ENCODE peak calls at places on chromosomes 7 and 10, in eight cellular contexts. One of them, this sample, is unnamed.

GRCh38 chr10:23656735-23657134 is 217.9 kb downstream of the OTUD1 start:
- DNase-seq in stimulated activated CD8-positive, alpha-beta memory T cell treated with anti-CD3 and anti-CD28 coated beads, Interleukin-7, amount 100 ng/mL, for 4 hours: no peak
- DNase-seq in cardiac fibroblast: no peak
- DNase-seq in amygdala: no peak
- DNase-seq in posterior cingulate gyrus: no peak
- DNase-seq in body of pancreas: peak
- DNase-seq in activated CD4-positive, alpha-beta T cell treated with anti-CD3 and anti-CD28 coated beads for 24 hours: no peak
- DNase-seq in KG1: no peak
- DNase-seq in this sample: peak

GRCh38 chr10:53833908-53834307 is 967.1 kb downstream of the PCDH15 start:
- DNase-seq in body of pancreas: no peak
- DNase-seq in activated CD4-positive, alpha-beta T cell treated with anti-CD3 and anti-CD28 coated beads for 24 hours: no peak
- DNase-seq in amygdala: no peak
- DNase-seq in stimulated activated CD8-positive, alpha-beta memory T cell treated with anti-CD3 and anti-CD28 coated beads, Interleukin-7, amount 100 ng/mL, for 4 hours: no peak
- DNase-seq in posterior cingulate gyrus: no peak
- DNase-seq in cardiac fibroblast: no peak
- DNase-seq in KG1: no peak
- DNase-seq in this sample: no peak

GRCh38 chr7:127717502-127718125 is 65.6 kb downstream of the SND1 start:
- DNase-seq in cardiac fibroblast: no peak
- DNase-seq in posterior cingulate gyrus: no peak
- DNase-seq in KG1: no peak
- DNase-seq in amygdala: no peak
- DNase-seq in body of pancreas: no peak
- DNase-seq in stimulated activated CD8-positive, alpha-beta memory T cell treated with anti-CD3 and anti-CD28 coated beads, Interleukin-7, amount 100 ng/mL, for 4 hours: no peak
- DNase-seq in activated CD4-positive, alpha-beta T cell treated with anti-CD3 and anti-CD28 coated beads for 24 hours: no peak
- DNase-seq in this sample: peak

GRCh38 chr10:73577788-73578187 is 13.4 kb downstream of the USP54 start:
- DNase-seq in posterior cingulate gyrus: no peak
- DNase-seq in cardiac fibroblast: peak
- DNase-seq in KG1: no peak
- DNase-seq in stimulated activated CD8-positive, alpha-beta memory T cell treated with anti-CD3 and anti-CD28 coated beads, Interleukin-7, amount 100 ng/mL, for 4 hours: no peak
- DNase-seq in activated CD4-positive, alpha-beta T cell treated with anti-CD3 and anti-CD28 coated beads for 24 hours: no peak
- DNase-seq in amygdala: peak
- DNase-seq in body of pancreas: peak
- DNase-seq in this sample: no peak

GRCh38 chr10:88113657-88114272 is 250.3 kb downstream of the PTEN start:
- DNase-seq in KG1: no peak
- DNase-seq in stimulated activated CD8-positive, alpha-beta memory T cell treated with anti-CD3 and anti-CD28 coated beads, Interleukin-7, amount 100 ng/mL, for 4 hours: no peak
- DNase-seq in activated CD4-positive, alpha-beta T cell treated with anti-CD3 and anti-CD28 coated beads for 24 hours: no peak
- DNase-seq in body of pancreas: no peak
- DNase-seq in cardiac fibroblast: no peak
- DNase-seq in amygdala: no peak
- DNase-seq in posterior cingulate gyrus: no peak
- DNase-seq in this sample: no peak

GRCh38 chr7:92835140-92835850 is 1.1 kb downstream of the CDK6 start:
- DNase-seq in body of pancreas: peak
- DNase-seq in activated CD4-positive, alpha-beta T cell treated with anti-CD3 and anti-CD28 coated beads for 24 hours: peak
- DNase-seq in stimulated activated CD8-positive, alpha-beta memory T cell treated with anti-CD3 and anti-CD28 coated beads, Interleukin-7, amount 100 ng/mL, for 4 hours: peak
- DNase-seq in amygdala: peak
- DNase-seq in posterior cingulate gyrus: peak
- DNase-seq in KG1: peak
- DNase-seq in cardiac fibroblast: peak
- DNase-seq in this sample: peak

GRCh38 chr7:126720232-126720631 is 532.5 kb downstream of the GRM8 start:
- DNase-seq in amygdala: no peak
- DNase-seq in stimulated activated CD8-positive, alpha-beta memory T cell treated with anti-CD3 and anti-CD28 coated beads, Interleukin-7, amount 100 ng/mL, for 4 hours: no peak
- DNase-seq in cardiac fibroblast: no peak
- DNase-seq in KG1: no peak
- DNase-seq in activated CD4-positive, alpha-beta T cell treated with anti-CD3 and anti-CD28 coated beads for 24 hours: no peak
- DNase-seq in posterior cingulate gyrus: no peak
- DNase-seq in body of pancreas: no peak
- DNase-seq in this sample: no peak

GRCh38 chr7:78002715-78003114 is 204.1 kb downstream of the PHTF2 start:
- DNase-seq in KG1: no peak
- DNase-seq in posterior cingulate gyrus: no peak
- DNase-seq in activated CD4-positive, alpha-beta T cell treated with anti-CD3 and anti-CD28 coated beads for 24 hours: no peak
- DNase-seq in stimulated activated CD8-positive, alpha-beta memory T cell treated with anti-CD3 and anti-CD28 coated beads, Interleukin-7, amount 100 ng/mL, for 4 hours: no peak
- DNase-seq in body of pancreas: no peak
- DNase-seq in amygdala: no peak
- DNase-seq in cardiac fibroblast: no peak
- DNase-seq in this sample: no peak

GRCh38 chr10:132777441-132777840 is 8.5 kb downstream of the NKX6-2 start:
- DNase-seq in cardiac fibroblast: no peak
- DNase-seq in posterior cingulate gyrus: no peak
- DNase-seq in stimulated activated CD8-positive, alpha-beta memory T cell treated with anti-CD3 and anti-CD28 coated beads, Interleukin-7, amount 100 ng/mL, for 4 hours: no peak
- DNase-seq in amygdala: no peak
- DNase-seq in body of pancreas: no peak
- DNase-seq in activated CD4-positive, alpha-beta T cell treated with anti-CD3 and anti-CD28 coated beads for 24 hours: no peak
- DNase-seq in KG1: no peak
- DNase-seq in this sample: no peak

GRCh38 chr7:142383826-142384507 is 126.1 kb upstream of the PRSS58 start:
- DNase-seq in posterior cingulate gyrus: no peak
- DNase-seq in stimulated activated CD8-positive, alpha-beta memory T cell treated with anti-CD3 and anti-CD28 coated beads, Interleukin-7, amount 100 ng/mL, for 4 hours: no peak
- DNase-seq in amygdala: no peak
- DNase-seq in KG1: no peak
- DNase-seq in activated CD4-positive, alpha-beta T cell treated with anti-CD3 and anti-CD28 coated beads for 24 hours: no peak
- DNase-seq in cardiac fibroblast: no peak
- DNase-seq in body of pancreas: no peak
- DNase-seq in this sample: peak

GRCh38 chr10:22475857-22476600 is 130.7 kb downstream of the SPAG6 start:
- DNase-seq in cardiac fibroblast: no peak
- DNase-seq in stimulated activated CD8-positive, alpha-beta memory T cell treated with anti-CD3 and anti-CD28 coated beads, Interleukin-7, amount 100 ng/mL, for 4 hours: peak
- DNase-seq in activated CD4-positive, alpha-beta T cell treated with anti-CD3 and anti-CD28 coated beads for 24 hours: peak
- DNase-seq in body of pancreas: no peak
- DNase-seq in KG1: no peak
- DNase-seq in amygdala: peak
- DNase-seq in posterior cingulate gyrus: peak
- DNase-seq in this sample: peak

GRCh38 chr10:103053659-103054581 is 135.8 kb downstream of the CNNM2 start:
- DNase-seq in stimulated activated CD8-positive, alpha-beta memory T cell treated with anti-CD3 and anti-CD28 coated beads, Interleukin-7, amount 100 ng/mL, for 4 hours: peak
- DNase-seq in posterior cingulate gyrus: peak
- DNase-seq in activated CD4-positive, alpha-beta T cell treated with anti-CD3 and anti-CD28 coated beads for 24 hours: no peak
- DNase-seq in cardiac fibroblast: peak
- DNase-seq in body of pancreas: peak
- DNase-seq in amygdala: peak
- DNase-seq in KG1: no peak
- DNase-seq in this sample: no peak

GRCh38 chr10:12241810-12242529 is 46.0 kb downstream of the CDC123 start:
- DNase-seq in KG1: no peak
- DNase-seq in stimulated activated CD8-positive, alpha-beta memory T cell treated with anti-CD3 and anti-CD28 coated beads, Interleukin-7, amount 100 ng/mL, for 4 hours: no peak
- DNase-seq in activated CD4-positive, alpha-beta T cell treated with anti-CD3 and anti-CD28 coated beads for 24 hours: peak
- DNase-seq in posterior cingulate gyrus: no peak
- DNase-seq in cardiac fibroblast: peak
- DNase-seq in amygdala: no peak
- DNase-seq in body of pancreas: no peak
- DNase-seq in this sample: no peak

GRCh38 chr7:46654546-46655443 is 733.7 kb upstream of the IGFBP3 start:
- DNase-seq in activated CD4-positive, alpha-beta T cell treated with anti-CD3 and anti-CD28 coated beads for 24 hours: no peak
- DNase-seq in posterior cingulate gyrus: no peak
- DNase-seq in amygdala: no peak
- DNase-seq in body of pancreas: no peak
- DNase-seq in cardiac fibroblast: no peak
- DNase-seq in stimulated activated CD8-positive, alpha-beta memory T cell treated with anti-CD3 and anti-CD28 coated beads, Interleukin-7, amount 100 ng/mL, for 4 hours: no peak
- DNase-seq in KG1: no peak
- DNase-seq in this sample: peak

GRCh38 chr7:146002431-146003078 is 114.0 kb upstream of the CNTNAP2 start:
- DNase-seq in activated CD4-positive, alpha-beta T cell treated with anti-CD3 and anti-CD28 coated beads for 24 hours: no peak
- DNase-seq in posterior cingulate gyrus: no peak
- DNase-seq in body of pancreas: no peak
- DNase-seq in KG1: no peak
- DNase-seq in amygdala: no peak
- DNase-seq in stimulated activated CD8-positive, alpha-beta memory T cell treated with anti-CD3 and anti-CD28 coated beads, Interleukin-7, amount 100 ng/mL, for 4 hours: no peak
- DNase-seq in cardiac fibroblast: no peak
- DNase-seq in this sample: no peak

GRCh38 chr7:3959364-3959763 is 658.3 kb downstream of the SDK1 start:
- DNase-seq in body of pancreas: no peak
- DNase-seq in KG1: no peak
- DNase-seq in activated CD4-positive, alpha-beta T cell treated with anti-CD3 and anti-CD28 coated beads for 24 hours: no peak
- DNase-seq in amygdala: no peak
- DNase-seq in stimulated activated CD8-positive, alpha-beta memory T cell treated with anti-CD3 and anti-CD28 coated beads, Interleukin-7, amount 100 ng/mL, for 4 hours: no peak
- DNase-seq in posterior cingulate gyrus: peak
- DNase-seq in cardiac fibroblast: no peak
- DNase-seq in this sample: no peak

GRCh38 chr10:58665361-58665760 is 152.7 kb downstream of the BICC1 start:
- DNase-seq in KG1: no peak
- DNase-seq in activated CD4-positive, alpha-beta T cell treated with anti-CD3 and anti-CD28 coated beads for 24 hours: no peak
- DNase-seq in cardiac fibroblast: no peak
- DNase-seq in body of pancreas: no peak
- DNase-seq in stimulated activated CD8-positive, alpha-beta memory T cell treated with anti-CD3 and anti-CD28 coated beads, Interleukin-7, amount 100 ng/mL, for 4 hours: no peak
- DNase-seq in posterior cingulate gyrus: no peak
- DNase-seq in amygdala: no peak
- DNase-seq in this sample: no peak

GRCh38 chr7:138934861-138935260 is 46.3 kb downstream of the KIAA1549 start:
- DNase-seq in stimulated activated CD8-positive, alpha-beta memory T cell treated with anti-CD3 and anti-CD28 coated beads, Interleukin-7, amount 100 ng/mL, for 4 hours: no peak
- DNase-seq in cardiac fibroblast: peak
- DNase-seq in activated CD4-positive, alpha-beta T cell treated with anti-CD3 and anti-CD28 coated beads for 24 hours: no peak
- DNase-seq in amygdala: no peak
- DNase-seq in body of pancreas: no peak
- DNase-seq in KG1: no peak
- DNase-seq in posterior cingulate gyrus: no peak
- DNase-seq in this sample: peak

GRCh38 chr10:133357293-133358151 is at the start of gene FUOM:
- DNase-seq in body of pancreas: peak
- DNase-seq in amygdala: peak
- DNase-seq in stimulated activated CD8-positive, alpha-beta memory T cell treated with anti-CD3 and anti-CD28 coated beads, Interleukin-7, amount 100 ng/mL, for 4 hours: peak
- DNase-seq in KG1: peak
- DNase-seq in cardiac fibroblast: peak
- DNase-seq in activated CD4-positive, alpha-beta T cell treated with anti-CD3 and anti-CD28 coated beads for 24 hours: peak
- DNase-seq in posterior cingulate gyrus: peak
- DNase-seq in this sample: no peak

GRCh38 chr10:60998932-60999331 is 54.9 kb upstream of the RHOBTB1 start:
- DNase-seq in KG1: no peak
- DNase-seq in amygdala: no peak
- DNase-seq in stimulated activated CD8-positive, alpha-beta memory T cell treated with anti-CD3 and anti-CD28 coated beads, Interleukin-7, amount 100 ng/mL, for 4 hours: no peak
- DNase-seq in activated CD4-positive, alpha-beta T cell treated with anti-CD3 and anti-CD28 coated beads for 24 hours: no peak
- DNase-seq in body of pancreas: no peak
- DNase-seq in cardiac fibroblast: no peak
- DNase-seq in posterior cingulate gyrus: no peak
- DNase-seq in this sample: no peak

GRCh38 chr10:97689637-97690036 is 2.6 kb upstream of the AVPI1 start:
- DNase-seq in body of pancreas: no peak
- DNase-seq in stimulated activated CD8-positive, alpha-beta memory T cell treated with anti-CD3 and anti-CD28 coated beads, Interleukin-7, amount 100 ng/mL, for 4 hours: no peak
- DNase-seq in activated CD4-positive, alpha-beta T cell treated with anti-CD3 and anti-CD28 coated beads for 24 hours: no peak
- DNase-seq in cardiac fibroblast: peak
- DNase-seq in KG1: no peak
- DNase-seq in amygdala: no peak
- DNase-seq in posterior cingulate gyrus: no peak
- DNase-seq in this sample: peak

GRCh38 chr10:42926831-42927230 is 144.2 kb downstream of the BMS1 start:
- DNase-seq in cardiac fibroblast: peak
- DNase-seq in KG1: no peak
- DNase-seq in body of pancreas: no peak
- DNase-seq in amygdala: no peak
- DNase-seq in activated CD4-positive, alpha-beta T cell treated with anti-CD3 and anti-CD28 coated beads for 24 hours: no peak
- DNase-seq in posterior cingulate gyrus: no peak
- DNase-seq in stimulated activated CD8-positive, alpha-beta memory T cell treated with anti-CD3 and anti-CD28 coated beads, Interleukin-7, amount 100 ng/mL, for 4 hours: no peak
- DNase-seq in this sample: no peak

GRCh38 chr7:31493714-31494181 is 20.1 kb upstream of the ITPRID1 start:
- DNase-seq in activated CD4-positive, alpha-beta T cell treated with anti-CD3 and anti-CD28 coated beads for 24 hours: no peak
- DNase-seq in body of pancreas: peak
- DNase-seq in posterior cingulate gyrus: no peak
- DNase-seq in KG1: no peak
- DNase-seq in cardiac fibroblast: peak
- DNase-seq in stimulated activated CD8-positive, alpha-beta memory T cell treated with anti-CD3 and anti-CD28 coated beads, Interleukin-7, amount 100 ng/mL, for 4 hours: no peak
- DNase-seq in amygdala: no peak
- DNase-seq in this sample: peak

GRCh38 chr7:867406-868188 is 8.8 kb upstream of the GET4 start:
- DNase-seq in stimulated activated CD8-positive, alpha-beta memory T cell treated with anti-CD3 and anti-CD28 coated beads, Interleukin-7, amount 100 ng/mL, for 4 hours: no peak
- DNase-seq in posterior cingulate gyrus: peak
- DNase-seq in body of pancreas: no peak
- DNase-seq in KG1: no peak
- DNase-seq in cardiac fibroblast: peak
- DNase-seq in activated CD4-positive, alpha-beta T cell treated with anti-CD3 and anti-CD28 coated beads for 24 hours: no peak
- DNase-seq in amygdala: peak
- DNase-seq in this sample: no peak

GRCh38 chr10:70843776-70844489 is 28.2 kb downstream of the SGPL1 start:
- DNase-seq in body of pancreas: no peak
- DNase-seq in amygdala: no peak
- DNase-seq in cardiac fibroblast: no peak
- DNase-seq in KG1: no peak
- DNase-seq in posterior cingulate gyrus: no peak
- DNase-seq in stimulated activated CD8-positive, alpha-beta memory T cell treated with anti-CD3 and anti-CD28 coated beads, Interleukin-7, amount 100 ng/mL, for 4 hours: no peak
- DNase-seq in activated CD4-positive, alpha-beta T cell treated with anti-CD3 and anti-CD28 coated beads for 24 hours: no peak
- DNase-seq in this sample: no peak

GRCh38 chr10:105650311-105650710 is 1009.2 kb downstream of the SORCS3 start:
- DNase-seq in stimulated activated CD8-positive, alpha-beta memory T cell treated with anti-CD3 and anti-CD28 coated beads, Interleukin-7, amount 100 ng/mL, for 4 hours: no peak
- DNase-seq in cardiac fibroblast: no peak
- DNase-seq in body of pancreas: no peak
- DNase-seq in activated CD4-positive, alpha-beta T cell treated with anti-CD3 and anti-CD28 coated beads for 24 hours: no peak
- DNase-seq in posterior cingulate gyrus: no peak
- DNase-seq in KG1: no peak
- DNase-seq in amygdala: no peak
- DNase-seq in this sample: no peak

GRCh38 chr10:31151301-31151700 is 119.6 kb upstream of the ZNF438 start:
- DNase-seq in amygdala: no peak
- DNase-seq in body of pancreas: no peak
- DNase-seq in posterior cingulate gyrus: no peak
- DNase-seq in cardiac fibroblast: no peak
- DNase-seq in activated CD4-positive, alpha-beta T cell treated with anti-CD3 and anti-CD28 coated beads for 24 hours: no peak
- DNase-seq in KG1: no peak
- DNase-seq in stimulated activated CD8-positive, alpha-beta memory T cell treated with anti-CD3 and anti-CD28 coated beads, Interleukin-7, amount 100 ng/mL, for 4 hours: no peak
- DNase-seq in this sample: no peak

GRCh38 chr7:41911792-41912191 is 208.9 kb upstream of the INHBA start:
- DNase-seq in KG1: no peak
- DNase-seq in activated CD4-positive, alpha-beta T cell treated with anti-CD3 and anti-CD28 coated beads for 24 hours: no peak
- DNase-seq in amygdala: no peak
- DNase-seq in posterior cingulate gyrus: no peak
- DNase-seq in cardiac fibroblast: no peak
- DNase-seq in body of pancreas: no peak
- DNase-seq in stimulated activated CD8-positive, alpha-beta memory T cell treated with anti-CD3 and anti-CD28 coated beads, Interleukin-7, amount 100 ng/mL, for 4 hours: no peak
- DNase-seq in this sample: peak

GRCh38 chr10:77541247-77541646 is 96.4 kb downstream of the KCNMA1 start:
- DNase-seq in stimulated activated CD8-positive, alpha-beta memory T cell treated with anti-CD3 and anti-CD28 coated beads, Interleukin-7, amount 100 ng/mL, for 4 hours: no peak
- DNase-seq in cardiac fibroblast: no peak
- DNase-seq in activated CD4-positive, alpha-beta T cell treated with anti-CD3 and anti-CD28 coated beads for 24 hours: no peak
- DNase-seq in amygdala: no peak
- DNase-seq in KG1: no peak
- DNase-seq in body of pancreas: no peak
- DNase-seq in posterior cingulate gyrus: no peak
- DNase-seq in this sample: no peak

GRCh38 chr7:43135129-43135528 is 22.7 kb downstream of the HECW1 start:
- DNase-seq in posterior cingulate gyrus: no peak
- DNase-seq in cardiac fibroblast: no peak
- DNase-seq in KG1: no peak
- DNase-seq in amygdala: no peak
- DNase-seq in stimulated activated CD8-positive, alpha-beta memory T cell treated with anti-CD3 and anti-CD28 coated beads, Interleukin-7, amount 100 ng/mL, for 4 hours: no peak
- DNase-seq in activated CD4-positive, alpha-beta T cell treated with anti-CD3 and anti-CD28 coated beads for 24 hours: no peak
- DNase-seq in body of pancreas: no peak
- DNase-seq in this sample: no peak

GRCh38 chr10:50440489-50440888 is 183.3 kb downstream of the SGMS1 start:
- DNase-seq in cardiac fibroblast: no peak
- DNase-seq in stimulated activated CD8-positive, alpha-beta memory T cell treated with anti-CD3 and anti-CD28 coated beads, Interleukin-7, amount 100 ng/mL, for 4 hours: no peak
- DNase-seq in KG1: no peak
- DNase-seq in posterior cingulate gyrus: peak
- DNase-seq in activated CD4-positive, alpha-beta T cell treated with anti-CD3 and anti-CD28 coated beads for 24 hours: no peak
- DNase-seq in amygdala: no peak
- DNase-seq in body of pancreas: no peak
- DNase-seq in this sample: no peak

GRCh38 chr10:52208394-52208793 is 105.7 kb upstream of the DKK1 start:
- DNase-seq in cardiac fibroblast: no peak
- DNase-seq in stimulated activated CD8-positive, alpha-beta memory T cell treated with anti-CD3 and anti-CD28 coated beads, Interleukin-7, amount 100 ng/mL, for 4 hours: no peak
- DNase-seq in KG1: no peak
- DNase-seq in activated CD4-positive, alpha-beta T cell treated with anti-CD3 and anti-CD28 coated beads for 24 hours: no peak
- DNase-seq in body of pancreas: no peak
- DNase-seq in posterior cingulate gyrus: no peak
- DNase-seq in amygdala: no peak
- DNase-seq in this sample: no peak

This sample was measured in RPMI7951.